ENCODE peak calls at places on chromosomes 5 and 9, in four cellular contexts. One of them, this sample, is unnamed. For H3K27me3 and H3K4me1, the result is how much of the 10 kb centered on the place peaks cover.

GRCh38 chr9:89702401-89702800 is 97.6 kb downstream of the GADD45G start:
- DNase-seq in neural progenitor cell: no peak
- DNase-seq in naive thymus-derived CD4-positive, alpha-beta T cell: no peak
- DNase-seq in right atrium auricular region: no peak
- DNase-seq in this sample: no peak

GRCh38 chr9:101586651-101587050 is 8.1 kb downstream of the PPP3R2 start:
- DNase-seq in neural progenitor cell: no peak
- DNase-seq in naive thymus-derived CD4-positive, alpha-beta T cell: no peak
- DNase-seq in right atrium auricular region: no peak
- DNase-seq in this sample: no peak

GRCh38 chr5:14726066-14726838 is 61.7 kb downstream of the OTULIN start:
- DNase-seq in neural progenitor cell: no peak
- DNase-seq in naive thymus-derived CD4-positive, alpha-beta T cell: no peak
- DNase-seq in right atrium auricular region: no peak
- DNase-seq in this sample: no peak

GRCh38 chr5:10660135-10660534 is 96.3 kb downstream of the ANKRD33B start:
- DNase-seq in neural progenitor cell: no peak
- DNase-seq in naive thymus-derived CD4-positive, alpha-beta T cell: no peak
- DNase-seq in right atrium auricular region: no peak
- DNase-seq in this sample: no peak

GRCh38 chr5:104298518-104298917 is 735.9 kb upstream of the NUDT12 start:
- DNase-seq in neural progenitor cell: no peak
- DNase-seq in naive thymus-derived CD4-positive, alpha-beta T cell: no peak
- DNase-seq in right atrium auricular region: no peak
- DNase-seq in this sample: no peak

GRCh38 chr9:86333651-86334050 is 20.6 kb downstream of the TUT7 start:
- DNase-seq in neural progenitor cell: no peak
- DNase-seq in naive thymus-derived CD4-positive, alpha-beta T cell: no peak
- DNase-seq in right atrium auricular region: no peak
- DNase-seq in this sample: no peak

GRCh38 chr5:93579561-93580386 is 1.2 kb downstream of the NR2F1-AS1 start:
- DNase-seq in neural progenitor cell: peak
- DNase-seq in naive thymus-derived CD4-positive, alpha-beta T cell: no peak
- DNase-seq in right atrium auricular region: no peak
- DNase-seq in this sample: no peak

GRCh38 chr9:125681086-125681622 is 25.9 kb downstream of the MAPKAP1 start:
- DNase-seq in neural progenitor cell: no peak
- DNase-seq in naive thymus-derived CD4-positive, alpha-beta T cell: no peak
- DNase-seq in right atrium auricular region: no peak
- DNase-seq in this sample: no peak

GRCh38 chr9:38373679-38374078 is 18.8 kb upstream of the ALDH1B1 start:
- DNase-seq in neural progenitor cell: no peak
- DNase-seq in naive thymus-derived CD4-positive, alpha-beta T cell: no peak
- DNase-seq in right atrium auricular region: no peak
- DNase-seq in this sample: no peak

GRCh38 chr9:34195143-34195542 is 16.3 kb downstream of the UBAP1 start:
- DNase-seq in neural progenitor cell: no peak
- DNase-seq in naive thymus-derived CD4-positive, alpha-beta T cell: no peak
- DNase-seq in right atrium auricular region: no peak
- DNase-seq in this sample: no peak

GRCh38 chr9:70988551-70988950 is 132.9 kb downstream of the TRPM3 start:
- DNase-seq in neural progenitor cell: no peak
- DNase-seq in naive thymus-derived CD4-positive, alpha-beta T cell: no peak
- DNase-seq in right atrium auricular region: no peak
- DNase-seq in this sample: no peak

GRCh38 chr5:38835887-38836286 is 9.9 kb upstream of the OSMR start:
- DNase-seq in neural progenitor cell: peak
- DNase-seq in naive thymus-derived CD4-positive, alpha-beta T cell: no peak
- DNase-seq in right atrium auricular region: no peak
- DNase-seq in this sample: no peak

GRCh38 chr5:81316581-81316980 is 15.2 kb downstream of the ZCCHC9 start:
- DNase-seq in neural progenitor cell: no peak
- DNase-seq in naive thymus-derived CD4-positive, alpha-beta T cell: no peak
- DNase-seq in right atrium auricular region: no peak
- DNase-seq in this sample: no peak

GRCh38 chr5:98372351-98372750 is 401.1 kb upstream of the RGMB start:
- DNase-seq in neural progenitor cell: no peak
- DNase-seq in naive thymus-derived CD4-positive, alpha-beta T cell: no peak
- DNase-seq in right atrium auricular region: no peak
- DNase-seq in this sample: no peak

GRCh38 chr9:76576344-76576743 is 117.4 kb downstream of the GCNT1 start:
- DNase-seq in neural progenitor cell: no peak
- DNase-seq in naive thymus-derived CD4-positive, alpha-beta T cell: no peak
- DNase-seq in right atrium auricular region: no peak
- DNase-seq in this sample: peak

GRCh38 chr5:61019642-61020041 is 74.6 kb downstream of the NDUFAF2 start:
- DNase-seq in neural progenitor cell: no peak
- DNase-seq in naive thymus-derived CD4-positive, alpha-beta T cell: no peak
- DNase-seq in right atrium auricular region: no peak
- DNase-seq in this sample: no peak

GRCh38 chr9:9730174-9730573 is 882.6 kb downstream of the PTPRD start:
- DNase-seq in neural progenitor cell: no peak
- DNase-seq in naive thymus-derived CD4-positive, alpha-beta T cell: no peak
- DNase-seq in right atrium auricular region: no peak
- DNase-seq in this sample: no peak

GRCh38 chr5:73031839-73032238 is 76.0 kb downstream of the FCHO2 start:
- DNase-seq in neural progenitor cell: no peak
- DNase-seq in naive thymus-derived CD4-positive, alpha-beta T cell: no peak
- DNase-seq in right atrium auricular region: no peak
- DNase-seq in this sample: no peak

GRCh38 chr5:100903036-100903887 is at the start of gene ST8SIA4:
- DNase-seq in neural progenitor cell: peak
- DNase-seq in naive thymus-derived CD4-positive, alpha-beta T cell: peak
- DNase-seq in right atrium auricular region: peak
- DNase-seq in this sample: peak

GRCh38 chr9:2610985-2611384 is 10.6 kb upstream of the VLDLR start:
- DNase-seq in neural progenitor cell: no peak
- DNase-seq in naive thymus-derived CD4-positive, alpha-beta T cell: no peak
- DNase-seq in right atrium auricular region: no peak
- DNase-seq in this sample: no peak

GRCh38 chr5:168737066-168737465 is 157.9 kb upstream of the PANK3 start:
- DNase-seq in neural progenitor cell: no peak
- DNase-seq in naive thymus-derived CD4-positive, alpha-beta T cell: no peak
- DNase-seq in right atrium auricular region: no peak
- DNase-seq in this sample: no peak

GRCh38 chr5:66230551-66230950 is 86.5 kb downstream of the SREK1 start:
- DNase-seq in neural progenitor cell: no peak
- DNase-seq in naive thymus-derived CD4-positive, alpha-beta T cell: no peak
- DNase-seq in right atrium auricular region: no peak
- DNase-seq in this sample: no peak

GRCh38 chr5:14560091-14560595 is 21.4 kb upstream of the OTULINL start:
- DNase-seq in neural progenitor cell: peak
- DNase-seq in naive thymus-derived CD4-positive, alpha-beta T cell: no peak
- DNase-seq in right atrium auricular region: no peak
- DNase-seq in this sample: no peak

GRCh38 chr5:35319231-35320002 is 89.1 kb upstream of the PRLR start:
- DNase-seq in neural progenitor cell: no peak
- DNase-seq in naive thymus-derived CD4-positive, alpha-beta T cell: no peak
- DNase-seq in right atrium auricular region: peak
- DNase-seq in this sample: no peak

GRCh38 chr5:7897014-7897600 is 28.2 kb downstream of the MTRR start:
- DNase-seq in neural progenitor cell: peak
- DNase-seq in naive thymus-derived CD4-positive, alpha-beta T cell: no peak
- DNase-seq in right atrium auricular region: no peak
- DNase-seq in this sample: no peak

GRCh38 chr5:102700126-102700851 is 54.8 kb upstream of the PAM start:
- DNase-seq in neural progenitor cell: no peak
- DNase-seq in naive thymus-derived CD4-positive, alpha-beta T cell: no peak
- DNase-seq in right atrium auricular region: no peak
- DNase-seq in this sample: no peak

GRCh38 chr9:113492343-113493079 is 29.0 kb downstream of the RGS3 start:
- DNase-seq in neural progenitor cell: no peak
- DNase-seq in naive thymus-derived CD4-positive, alpha-beta T cell: no peak
- DNase-seq in right atrium auricular region: no peak
- DNase-seq in this sample: no peak

GRCh38 chr9:114091711-114092110 is 7.4 kb downstream of the KIF12 start:
- DNase-seq in neural progenitor cell: no peak
- DNase-seq in naive thymus-derived CD4-positive, alpha-beta T cell: no peak
- DNase-seq in right atrium auricular region: no peak
- DNase-seq in this sample: no peak

GRCh38 chr5:100852988-100853449 is 50.1 kb downstream of the ST8SIA4 start:
- DNase-seq in neural progenitor cell: no peak
- DNase-seq in naive thymus-derived CD4-positive, alpha-beta T cell: no peak
- DNase-seq in right atrium auricular region: no peak
- DNase-seq in this sample: no peak

GRCh38 chr9:109585841-109586240 is 87.7 kb upstream of the PTPN3 start:
- DNase-seq in neural progenitor cell: no peak
- DNase-seq in naive thymus-derived CD4-positive, alpha-beta T cell: no peak
- DNase-seq in right atrium auricular region: no peak
- DNase-seq in this sample: no peak

GRCh38 chr9:7360513-7360912 is 439.1 kb downstream of the DMAC1 start:
- DNase-seq in neural progenitor cell: peak
- DNase-seq in naive thymus-derived CD4-positive, alpha-beta T cell: no peak
- DNase-seq in right atrium auricular region: no peak
- DNase-seq in this sample: no peak

GRCh38 chr9:104750185-104750762 is 2.8 kb downstream of the NIPSNAP3A start:
- DNase-seq in neural progenitor cell: no peak
- DNase-seq in naive thymus-derived CD4-positive, alpha-beta T cell: no peak
- DNase-seq in right atrium auricular region: no peak
- DNase-seq in this sample: no peak

GRCh38 chr9:104747245-104747564 is 278 bp upstream of the NIPSNAP3A start:
- DNase-seq in neural progenitor cell: no peak
- DNase-seq in naive thymus-derived CD4-positive, alpha-beta T cell: no peak
- DNase-seq in right atrium auricular region: no peak
- DNase-seq in this sample: no peak

GRCh38 chr9:104746798-104747197 is 685 bp upstream of the NIPSNAP3A start:
- DNase-seq in neural progenitor cell: no peak
- DNase-seq in naive thymus-derived CD4-positive, alpha-beta T cell: no peak
- DNase-seq in right atrium auricular region: no peak
- DNase-seq in this sample: no peak

GRCh38 chr9:104747565-104748358 is at the start of gene NIPSNAP3A:
- DNase-seq in neural progenitor cell: peak
- DNase-seq in naive thymus-derived CD4-positive, alpha-beta T cell: peak
- DNase-seq in right atrium auricular region: peak
- DNase-seq in this sample: peak

DNA sequence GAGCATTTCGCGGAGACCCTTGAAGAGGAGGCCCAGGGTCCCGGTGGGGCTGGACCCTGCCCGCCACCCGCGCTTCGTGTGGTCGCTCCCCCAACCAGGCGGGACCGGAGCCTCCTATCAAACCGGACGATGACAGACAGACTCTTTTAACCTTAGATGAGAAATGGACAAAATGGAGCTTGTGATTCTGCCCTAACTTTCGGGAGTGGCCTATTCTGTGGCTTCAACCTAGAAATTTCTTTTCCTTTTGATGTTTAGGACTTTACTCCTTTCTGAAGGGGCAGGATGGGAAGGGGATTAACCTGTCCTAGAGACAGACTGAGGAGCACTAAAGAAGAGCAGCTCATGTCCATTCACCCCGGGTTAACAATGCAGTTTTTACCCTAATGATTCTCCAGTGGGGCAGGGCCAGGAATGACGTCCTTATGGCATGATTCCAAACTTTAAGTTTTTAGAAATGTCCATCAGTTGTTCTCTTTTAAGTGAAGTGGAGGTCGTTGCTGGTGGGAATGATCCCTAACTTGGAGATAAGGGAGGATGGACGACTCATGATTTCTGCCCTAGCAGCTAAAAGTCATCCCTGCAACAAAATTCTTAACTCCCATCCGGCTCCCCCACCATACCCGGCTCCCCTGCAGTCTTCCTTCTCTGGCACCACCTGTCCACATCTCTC is 1.0 kb downstream of the NIPSNAP3A start:
- DNase-seq in neural progenitor cell: no peak
- DNase-seq in naive thymus-derived CD4-positive, alpha-beta T cell: no peak
- DNase-seq in right atrium auricular region: no peak
- DNase-seq in this sample: no peak
- H3K27me3 ChIP-seq in neural progenitor cell: under half
- H3K27me3 ChIP-seq in naive thymus-derived CD4-positive, alpha-beta T cell: under half
- H3K27me3 ChIP-seq in right atrium auricular region: under half
- H3K27me3 ChIP-seq in this sample: under half

GRCh38 chr5:171954721-171955120 is 51.7 kb downstream of the FBXW11 start:
- DNase-seq in neural progenitor cell: no peak
- DNase-seq in naive thymus-derived CD4-positive, alpha-beta T cell: no peak
- DNase-seq in right atrium auricular region: no peak
- DNase-seq in this sample: no peak
- H3K27ac ChIP-seq in neural progenitor cell: no peak
- H3K27ac ChIP-seq in naive thymus-derived CD4-positive, alpha-beta T cell: no peak
- H3K27ac ChIP-seq in right atrium auricular region: peak
- H3K27ac ChIP-seq in this sample: peak

DNA sequence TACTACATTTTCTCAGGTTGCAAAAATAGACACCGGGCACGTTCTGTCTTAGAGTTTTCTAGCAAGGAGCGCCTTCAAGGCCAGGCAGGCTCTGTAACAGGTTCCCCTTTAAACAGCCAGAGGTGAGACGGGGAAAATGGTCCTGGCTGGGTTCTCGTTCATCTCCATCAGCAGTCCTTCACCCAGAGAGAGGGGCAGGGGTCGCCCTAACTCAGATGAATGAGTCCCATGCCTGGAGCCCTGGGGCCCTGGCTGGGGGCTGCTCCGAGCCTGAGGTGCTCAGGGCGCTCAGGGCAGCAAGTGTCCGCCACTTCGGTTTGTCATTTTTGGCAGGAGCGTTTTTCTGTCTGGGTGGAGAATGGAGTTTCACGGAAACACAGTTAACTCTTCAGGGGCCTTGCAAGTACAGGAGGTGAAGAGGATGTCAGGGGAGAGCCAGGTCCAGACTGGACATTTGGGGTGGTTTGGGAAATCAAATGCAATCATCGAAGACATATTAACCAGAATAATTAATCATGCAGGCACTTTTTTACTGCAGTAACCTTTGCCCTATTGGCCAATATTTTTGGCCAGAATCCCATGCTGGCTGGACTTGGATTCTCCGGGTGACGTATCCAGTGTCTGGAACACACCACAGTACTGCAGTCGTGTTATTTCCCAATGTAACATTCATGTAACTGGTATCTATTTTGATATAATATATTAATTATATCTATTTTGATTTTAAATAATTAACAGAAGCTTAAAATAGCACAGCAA is 2.9 kb downstream of the NTNG2 start:
- DNase-seq in neural progenitor cell: peak
- DNase-seq in naive thymus-derived CD4-positive, alpha-beta T cell: no peak
- DNase-seq in right atrium auricular region: peak
- DNase-seq in this sample: no peak
- H3K4me1 ChIP-seq in neural progenitor cell: under half
- H3K4me1 ChIP-seq in naive thymus-derived CD4-positive, alpha-beta T cell: under half
- H3K4me1 ChIP-seq in right atrium auricular region: under half
- H3K4me1 ChIP-seq in this sample: under half

GRCh38 chr9:36793277-36793676 is 220.6 kb downstream of the MELK start:
- DNase-seq in neural progenitor cell: no peak
- DNase-seq in naive thymus-derived CD4-positive, alpha-beta T cell: no peak
- DNase-seq in right atrium auricular region: no peak
- DNase-seq in this sample: no peak
- H3K27me3 ChIP-seq in neural progenitor cell: under half
- H3K27me3 ChIP-seq in naive thymus-derived CD4-positive, alpha-beta T cell: under half
- H3K27me3 ChIP-seq in right atrium auricular region: under half
- H3K27me3 ChIP-seq in this sample: under half

GRCh38 chr5:125409101-125409495 is 662.7 kb upstream of the ZNF608 start:
- DNase-seq in neural progenitor cell: peak
- DNase-seq in naive thymus-derived CD4-positive, alpha-beta T cell: no peak
- DNase-seq in right atrium auricular region: no peak
- DNase-seq in this sample: no peak
- H3K27ac ChIP-seq in neural progenitor cell: peak
- H3K27ac ChIP-seq in naive thymus-derived CD4-positive, alpha-beta T cell: no peak
- H3K27ac ChIP-seq in right atrium auricular region: peak
- H3K27ac ChIP-seq in this sample: no peak